ENCODE peak calls at places on chromosomes 13 and 19, in four cellular contexts. Z is adrenal gland, M is breast epithelium, E is suprapubic skin. J is an unnamed sample.

GRCh38 chr13:113145911-113146598 is 12.4 kb upstream of the PROZ start:
- DNase-seq in Z (no peak), E (no peak), M (no peak), J (no peak)

GRCh38 chr13:38888309-38888708 is 102.3 kb downstream of the STOML3 start:
- DNase-seq in Z (no peak), M (no peak), E (no peak), J (no peak)

GRCh38 chr19:7850429-7850819 is 20.4 kb downstream of the EVI5L start:
- DNase-seq in M (no peak), E (no peak), Z (no peak), J (no peak)

GRCh38 chr13:112664501-112665203 is 25.2 kb upstream of the ATP11A start:
- DNase-seq in Z (no peak), M (no peak), E (no peak), J (no peak)

GRCh38 chr13:85317781-85318180 is 481.4 kb downstream of the SLITRK6 start:
- DNase-seq in E (no peak), M (no peak), Z (no peak), J (no peak)

GRCh38 chr19:38266070-38266469 is 1.7 kb downstream of the SPINT2 start:
- DNase-seq in E (no peak), M (peak; percentile 59), Z (no peak), J (no peak)

GRCh38 chr19:4031420-4031819 is 23.9 kb downstream of the PIAS4 start:
- DNase-seq in M (no peak), E (no peak), Z (no peak), J (no peak)

GRCh38 chr13:112703449-112703848 is 13.6 kb downstream of the ATP11A start:
- DNase-seq in M (no peak), E (no peak), Z (no peak), J (no peak)

GRCh38 chr19:10533656-10534386 is 9.9 kb upstream of the ATG4D start:
- DNase-seq in M (no peak), Z (no peak), E (no peak), J (no peak)

GRCh38 chr13:50990540-50991506 is 81.2 kb downstream of the RNASEH2B start:
- DNase-seq in Z (peak; percentile 46), M (no peak), E (no peak), J (peak; percentile 89)

GRCh38 chr13:28136916-28137315 is 1.4 kb upstream of the PAN3 start:
- DNase-seq in Z (no peak), E (no peak), M (no peak), J (no peak)

GRCh38 chr13:47457631-47458030 is 543.4 kb downstream of the SUCLA2 start:
- DNase-seq in Z (no peak), M (no peak), E (no peak), J (no peak)

GRCh38 chr19:52140077-52140710 is 456 bp upstream of the ZNF616 start:
- DNase-seq in M (no peak), E (no peak), Z (no peak), J (no peak)

DNA sequence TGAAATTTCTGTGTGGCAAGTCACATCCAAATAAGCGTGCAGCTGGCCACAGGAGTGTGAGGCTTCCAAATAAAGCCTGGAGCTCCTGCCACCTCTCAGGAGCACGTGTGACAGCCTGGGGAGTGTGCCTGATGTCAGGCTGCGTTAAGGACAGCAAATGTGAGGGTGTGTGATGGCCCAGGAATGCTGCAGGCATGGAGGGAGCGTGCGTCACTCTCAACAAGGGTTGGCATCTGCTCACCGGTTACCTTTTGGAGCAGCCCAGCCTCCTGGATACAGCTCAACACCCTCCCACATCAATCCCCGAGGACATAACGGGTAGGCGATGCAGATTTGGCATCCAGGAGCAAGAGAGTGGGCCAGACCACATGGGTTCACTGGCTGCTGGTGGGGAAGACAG is 19.0 kb downstream of the NUMBL start:
- DNase-seq in E (no peak), M (peak; percentile 81), Z (no peak), J (no peak)
- H3K36me3 ChIP-seq in E (peaks cover 85% of the 10 kb centered on the region), M (no peaks in the 10 kb centered on the region), Z (peaks cover 82% of the 10 kb centered on the region), J (peaks cover 56% of the 10 kb centered on the region)

DNA sequence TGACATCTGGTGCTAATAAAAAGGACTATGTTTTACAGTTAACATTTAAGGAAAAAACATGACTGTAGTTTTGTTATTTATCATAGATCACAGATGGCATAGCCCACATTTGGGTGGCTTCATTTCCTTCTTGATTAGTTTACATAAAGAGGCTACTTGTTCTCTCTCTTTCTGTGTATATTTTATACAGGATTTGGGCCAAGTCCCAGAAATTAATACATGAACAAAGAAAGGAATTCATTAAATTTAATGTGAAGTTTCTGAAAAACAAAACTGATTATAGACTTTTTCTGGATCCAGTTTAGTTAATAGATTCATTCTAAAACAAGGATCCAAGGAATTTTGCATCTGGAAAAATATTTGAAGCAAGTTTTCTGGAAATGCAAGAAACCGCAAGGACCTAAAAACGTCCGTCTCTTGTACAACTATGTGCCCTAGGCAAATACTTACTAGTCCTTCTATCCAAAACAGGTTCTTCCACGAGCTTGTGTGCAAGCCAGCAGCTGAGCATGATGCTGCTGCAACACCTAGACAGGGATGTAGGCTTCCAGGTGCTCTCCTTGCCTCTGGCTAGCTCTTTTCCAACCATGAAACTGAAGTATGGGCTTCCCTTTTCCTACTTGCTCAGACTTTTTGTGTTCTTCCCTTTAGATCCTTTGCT is 161.4 kb upstream of the STARD13 start:
- DNase-seq in E (no peak), M (peak; percentile 90), Z (no peak), J (no peak)
- TF ChIP-seq CTCF in E (no peak), M (no peak), Z (no peak), J (no peak)

DNA sequence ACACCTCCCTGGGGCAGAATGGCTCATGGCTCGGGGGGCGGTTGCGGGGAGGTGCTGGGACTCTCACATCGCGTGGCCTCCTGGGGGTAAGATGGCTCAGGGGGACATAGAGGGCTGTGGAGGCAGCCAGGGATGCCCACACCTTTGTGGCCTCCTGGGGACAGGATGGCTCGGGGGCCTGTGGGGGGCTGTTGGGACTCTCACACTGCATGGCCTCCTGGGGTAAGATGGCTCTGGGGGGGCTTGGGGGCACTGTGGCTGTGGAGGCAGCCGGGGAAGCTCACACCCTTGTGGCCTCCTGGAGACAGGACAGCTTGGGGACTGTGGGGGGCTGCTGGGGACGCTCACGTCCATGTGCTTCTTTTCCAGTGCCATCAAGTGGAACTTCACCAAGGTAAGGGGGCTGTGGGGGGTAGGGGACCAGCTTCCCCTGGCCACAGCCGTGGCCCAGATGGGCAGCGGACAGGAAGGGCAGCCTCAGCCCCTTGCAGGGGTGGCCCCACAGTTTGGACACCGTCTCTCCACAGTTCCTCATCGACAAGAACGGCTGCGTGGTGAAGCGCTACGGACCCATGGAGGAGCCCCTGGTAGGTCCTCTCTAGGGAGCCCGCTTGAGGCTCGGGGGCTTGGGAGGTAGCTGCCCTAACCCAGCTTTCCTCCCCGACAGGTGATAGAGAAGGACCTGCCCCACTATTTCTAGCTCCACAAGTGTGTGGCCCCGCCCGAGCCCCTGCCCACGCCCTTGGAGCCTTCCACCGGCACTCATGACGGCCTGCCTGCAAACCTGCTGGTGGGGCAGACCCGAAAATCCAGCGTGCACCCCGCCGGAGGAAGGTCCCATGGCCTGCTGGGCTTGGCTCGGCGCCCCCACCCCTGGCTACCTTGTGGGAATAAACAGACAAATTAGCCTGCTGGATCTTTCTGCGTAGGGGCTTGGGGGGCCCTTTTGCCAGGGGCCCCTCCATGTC is 2.4 kb downstream of the GPX4 start:
- DNase-seq in M (no peak), Z (peak; percentile 52), E (no peak), J (no peak)
- TF ChIP-seq POLR2A in M (no peak), Z (no peak), E (no peak), J (no peak)

DNA sequence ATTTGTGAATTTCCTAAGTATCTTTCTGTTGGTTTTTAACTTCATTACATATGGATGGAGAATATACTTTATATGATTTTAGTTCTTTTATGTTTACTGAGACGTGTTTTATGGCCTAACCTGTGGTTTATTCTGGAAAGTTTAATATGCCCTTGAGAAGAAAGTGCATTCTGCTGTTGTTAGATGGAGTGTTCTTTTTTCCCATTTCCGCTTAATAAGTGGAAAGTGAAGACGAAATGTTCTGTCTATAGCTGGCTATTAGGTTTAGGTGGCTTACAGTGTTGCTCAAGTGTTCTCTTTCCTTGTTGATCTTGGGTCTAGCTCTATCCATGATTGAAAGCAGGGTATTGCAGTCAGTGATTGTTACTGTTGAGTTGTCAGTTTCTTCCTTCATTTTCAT is 17.2 kb upstream of the TIMM50 start:
- DNase-seq in Z (no peak), M (no peak), E (no peak), J (no peak)
- H3K36me3 ChIP-seq in Z (peaks cover 73% of the 10 kb centered on the region), M (peaks cover 4% of the 10 kb centered on the region), E (peaks cover 90% of the 10 kb centered on the region), J (peaks cover 94% of the 10 kb centered on the region)

J was measured in sigmoid colon.